ENCODE peak calls at places on chromosomes 5 and 9, in eight cellular contexts. J, V, U, E, Z, R, S and L are unnamed samples.
A peak's percentile ranks its signal among the peaks of the same experiment; 100 is the strongest.

GRCh38 chr9:80994892-80995291 is 694.5 kb downstream of the TLE1 start:
- DNase-seq in S (no peak), U (no peak), Z (no peak), J (no peak), V (no peak), E (no peak), R (no peak), L (no peak)

GRCh38 chr5:175657593-175658271 is at the start of gene HRH2:
- DNase-seq in E (no peak), V (peak; percentile 75), U (peak; percentile 62), Z (peak; percentile 18), S (no peak), J (no peak), R (no peak), L (no peak)

GRCh38 chr5:141326088-141326854 is 4.0 kb upstream of the PCDHGA1 start:
- DNase-seq in R (peak; percentile 76), Z (peak; percentile 63), J (no peak), S (peak; percentile 58), U (peak; percentile 48), E (peak; percentile 65), V (peak; percentile 32), L (no peak)

GRCh38 chr5:160506006-160507004 is 84.7 kb downstream of the PTTG1 start:
- DNase-seq in J (peak; percentile 81), U (peak; percentile 38), R (peak; percentile 67), V (no peak), E (no peak), Z (peak; percentile 46), S (no peak), L (no peak)

GRCh38 chr5:36855141-36855495 is 21.5 kb upstream of the NIPBL start:
- DNase-seq in S (no peak), V (no peak), E (peak; percentile 64), Z (no peak), J (no peak), R (no peak), U (no peak), L (no peak)

GRCh38 chr9:109250311-109250741 is 70.5 kb downstream of the EPB41L4B start:
- DNase-seq in Z (peak; percentile 50), S (peak; percentile 70), U (no peak), V (no peak), R (no peak), E (no peak), J (no peak), L (no peak)

GRCh38 chr9:99823392-99824377 is 2.0 kb downstream of the NR4A3 start:
- DNase-seq in V (peak; percentile 51), R (peak; percentile 79), U (peak; percentile 35), E (peak; percentile 66), J (peak; percentile 86), Z (peak; percentile 39), S (no peak), L (no peak)

GRCh38 chr5:28344803-28345433 is 1306.5 kb upstream of the CDH9 start:
- DNase-seq in J (no peak), V (no peak), S (peak; percentile 35), U (no peak), E (no peak), R (no peak), Z (no peak), L (no peak)

GRCh38 chr9:97851450-97851883 is 1.6 kb upstream of the FOXE1 start:
- DNase-seq in S (no peak), R (no peak), E (no peak), Z (no peak), V (no peak), J (no peak), U (no peak), L (no peak)

GRCh38 chr5:5584236-5584749 is 161.8 kb downstream of the ICE1 start:
- DNase-seq in S (no peak), E (no peak), U (no peak), J (no peak), R (no peak), Z (no peak), V (no peak), L (no peak)

GRCh38 chr5:24788829-24789509 is 144.2 kb upstream of the CDH10 start:
- DNase-seq in S (no peak), J (no peak), E (no peak), V (no peak), R (no peak), U (no peak), Z (no peak), L (no peak)

GRCh38 chr5:141864371-141865370 is 13.5 kb downstream of the PCDH1 start:
- DNase-seq in U (no peak), E (no peak), V (no peak), R (no peak), J (no peak), S (no peak), Z (no peak), L (no peak)

GRCh38 chr5:153782589-153783238 is 256.0 kb downstream of the FAM114A2 start:
- DNase-seq in V (no peak), Z (no peak), U (no peak), J (no peak), E (no peak), R (no peak), S (no peak), L (no peak)

GRCh38 chr5:52893863-52894262 is 95.3 kb upstream of the ITGA2 start:
- DNase-seq in U (no peak), R (no peak), E (no peak), V (no peak), Z (no peak), J (no peak), S (no peak), L (no peak)

GRCh38 chr5:179801304-179802206 is 5.1 kb downstream of the MGAT4B start:
- DNase-seq in S (peak; percentile 40), J (peak; percentile 88), V (peak; percentile 86), E (peak; percentile 87), U (peak; percentile 85), Z (peak; percentile 88), R (peak; percentile 91), L (peak; percentile 70)

GRCh38 chr9:137317021-137317978 is 15.2 kb upstream of the NRARP start:
- DNase-seq in E (no peak), V (peak; percentile 19), R (peak; percentile 48), J (no peak), S (no peak), U (no peak), Z (no peak), L (no peak)

GRCh38 chr5:172866378-172866777 is 32.3 kb downstream of the ERGIC1 start:
- DNase-seq in V (no peak), S (no peak), R (no peak), J (no peak), Z (no peak), U (no peak), E (no peak), L (no peak)

GRCh38 chr5:34841816-34842215 is 2.9 kb downstream of the TTC23L start:
- DNase-seq in S (no peak), J (no peak), U (no peak), R (no peak), V (no peak), E (no peak), Z (no peak), L (no peak)

GRCh38 chr5:545641-546375 is 21.6 kb upstream of the SLC9A3 start:
- DNase-seq in E (no peak), Z (peak; percentile 8), S (no peak), R (no peak), V (no peak), U (no peak), J (peak; percentile 64), L (no peak)

GRCh38 chr9:97751510-97751909 is 54.4 kb upstream of the XPA start:
- DNase-seq in U (no peak), S (peak; percentile 21), Z (no peak), R (no peak), V (no peak), E (no peak), J (no peak), L (no peak)

GRCh38 chr5:170249360-170249759 is 16.6 kb downstream of the C5orf58 start:
- DNase-seq in E (no peak), V (no peak), Z (no peak), J (no peak), R (no peak), S (no peak), U (no peak), L (no peak)
- H3K36me3 ChIP-seq in E (no peaks in the 10 kb centered on the region), V (peaks cover 63% of the 10 kb centered on the region), Z (no peaks in the 10 kb centered on the region), J (no peaks in the 10 kb centered on the region), R (no peaks in the 10 kb centered on the region), S (no peaks in the 10 kb centered on the region), U (peaks cover 20% of the 10 kb centered on the region), L (no peaks in the 10 kb centered on the region)

GRCh38 chr5:122050959-122051358 is 27.1 kb downstream of the LOX start:
- DNase-seq in E (no peak), Z (no peak), J (no peak), U (no peak), V (no peak), S (no peak), R (no peak), L (no peak)

GRCh38 chr5:122051569-122051968 is 26.5 kb downstream of the LOX start:
- DNase-seq in E (no peak), Z (no peak), S (no peak), R (no peak), J (no peak), U (no peak), V (no peak), L (no peak)

GRCh38 chr5:122056913-122057312 is 21.1 kb downstream of the LOX start:
- DNase-seq in S (no peak), V (no peak), R (no peak), Z (no peak), E (no peak), J (no peak), U (no peak), L (no peak)

GRCh38 chr5:122054266-122054665 is 23.8 kb downstream of the LOX start:
- DNase-seq in Z (no peak), E (no peak), J (no peak), V (no peak), R (no peak), S (no peak), U (no peak), L (no peak)

GRCh38 chr5:122053181-122054109 is 24.6 kb downstream of the LOX start:
- DNase-seq in S (no peak), U (peak; percentile 61), R (peak; percentile 64), J (no peak), E (no peak), V (no peak), Z (no peak), L (no peak)
- TF ChIP-seq EP300 in S (no peak), U (no peak), R (no peak), J (no peak), E (no peak), V (no peak), Z (no peak), L (no peak)

GRCh38 chr5:128169369-128170017 is 85.9 kb downstream of the SLC12A2 start:
- DNase-seq in J (no peak), V (no peak), Z (no peak), S (no peak), E (no peak), R (no peak), U (no peak), L (no peak)
- H3K36me3 ChIP-seq in J (peaks cover 8% of the 10 kb centered on the region), V (peaks cover 28% of the 10 kb centered on the region), Z (no peaks in the 10 kb centered on the region), S (no peaks in the 10 kb centered on the region), E (no peaks in the 10 kb centered on the region), R (peaks cover 19% of the 10 kb centered on the region), U (no peaks in the 10 kb centered on the region), L (peaks cover 27% of the 10 kb centered on the region)

DNA sequence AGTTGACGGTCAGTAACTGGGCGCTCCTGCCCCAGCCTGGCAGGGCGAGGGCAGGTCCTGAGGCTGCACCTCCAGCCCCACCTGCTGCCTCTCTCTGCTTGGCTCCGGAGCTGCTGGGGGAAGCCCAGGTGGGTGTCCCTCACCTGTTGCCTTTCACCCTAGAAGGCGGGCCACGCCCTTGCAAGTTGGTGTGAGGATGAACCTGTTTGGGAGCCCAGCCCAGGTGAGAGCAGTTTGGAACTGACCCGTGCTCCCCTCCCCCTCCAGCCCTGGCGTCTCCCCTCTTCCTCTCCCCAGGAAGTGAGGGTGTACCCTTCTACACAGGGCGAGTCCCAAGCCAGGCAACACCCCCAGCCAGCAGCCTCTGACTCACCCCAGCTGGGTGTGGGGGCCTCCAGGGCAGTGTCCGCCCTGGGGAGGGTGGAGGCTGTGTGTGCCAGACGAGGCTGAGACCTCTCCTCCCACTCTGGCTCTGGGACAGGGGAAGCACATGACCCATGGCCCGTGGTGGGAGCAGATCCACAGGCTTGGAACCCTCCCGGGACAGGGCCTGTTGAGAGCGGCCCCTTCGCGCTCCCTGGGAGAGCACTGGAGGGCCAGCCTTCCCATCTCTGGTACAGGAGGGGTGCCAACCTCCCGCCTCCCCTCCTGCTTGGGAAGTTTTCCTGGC is 10.4 kb downstream of the LRRC8A start:
- DNase-seq in S (no peak), J (peak; percentile 96), R (peak; percentile 97), Z (peak; percentile 89), V (peak; percentile 82), U (peak; percentile 82), E (peak; percentile 94), L (peak; percentile 73)
- TF ChIP-seq EP300 in S (no peak), J (no peak), R (no peak), Z (no peak), V (peak; percentile 29), U (no peak), E (no peak), L (peak; percentile 96)